ENCODE peak calls at places on chromosomes 12 and 14, in ten cellular contexts. One of them, this sample, is unnamed.
A peak's percentile ranks its signal among the peaks of the same experiment; 100 is the strongest.

GRCh38 chr12:86104087-86104486 is 152.1 kb downstream of the MGAT4C start:
- DNase-seq in A549: no peak
- DNase-seq in WERI-Rb-1: no peak
- DNase-seq in WTC11: no peak
- DNase-seq in fibroblast of mammary gland: no peak
- DNase-seq in mucosa of descending colon: no peak
- DNase-seq in hepatocyte: no peak
- DNase-seq in endothelial cell: no peak
- DNase-seq in fibroblast of lung: no peak
- DNase-seq in AG10803: no peak
- DNase-seq in this sample: no peak

GRCh38 chr12:120224304-120225199 is 23.6 kb upstream of the RPLP0 start:
- DNase-seq in A549: no peak
- DNase-seq in WERI-Rb-1: no peak
- DNase-seq in WTC11: no peak
- DNase-seq in fibroblast of mammary gland: no peak
- DNase-seq in mucosa of descending colon: peak; percentile 87
- DNase-seq in hepatocyte: peak; percentile 72
- DNase-seq in endothelial cell: no peak
- DNase-seq in fibroblast of lung: no peak
- DNase-seq in AG10803: no peak
- DNase-seq in this sample: no peak

GRCh38 chr12:85468356-85469157 is 188.5 kb downstream of the ALX1 start:
- DNase-seq in A549: peak; percentile 28
- DNase-seq in WERI-Rb-1: peak; percentile 29
- DNase-seq in WTC11: peak; percentile 39
- DNase-seq in fibroblast of mammary gland: peak; percentile 71
- DNase-seq in mucosa of descending colon: peak; percentile 74
- DNase-seq in hepatocyte: peak; percentile 78
- DNase-seq in endothelial cell: peak; percentile 60
- DNase-seq in fibroblast of lung: peak; percentile 59
- DNase-seq in AG10803: peak; percentile 56
- DNase-seq in this sample: no peak

GRCh38 chr12:112381421-112381897 is 772 bp downstream of the HECTD4 start:
- DNase-seq in A549: no peak
- DNase-seq in WERI-Rb-1: peak; percentile 34
- DNase-seq in WTC11: no peak
- DNase-seq in fibroblast of mammary gland: no peak
- DNase-seq in mucosa of descending colon: peak; percentile 37
- DNase-seq in hepatocyte: peak; percentile 62
- DNase-seq in endothelial cell: no peak
- DNase-seq in fibroblast of lung: no peak
- DNase-seq in AG10803: no peak
- DNase-seq in this sample: no peak

GRCh38 chr12:74891276-74891675 is 318.4 kb downstream of the KCNC2 start:
- DNase-seq in A549: no peak
- DNase-seq in WERI-Rb-1: no peak
- DNase-seq in WTC11: no peak
- DNase-seq in fibroblast of mammary gland: no peak
- DNase-seq in mucosa of descending colon: no peak
- DNase-seq in hepatocyte: no peak
- DNase-seq in endothelial cell: no peak
- DNase-seq in fibroblast of lung: peak; percentile 5
- DNase-seq in AG10803: no peak
- DNase-seq in this sample: no peak

GRCh38 chr12:112904571-112904970 is 2.2 kb upstream of the OAS1 start:
- DNase-seq in A549: no peak
- DNase-seq in WERI-Rb-1: no peak
- DNase-seq in WTC11: no peak
- DNase-seq in fibroblast of mammary gland: peak; percentile 50
- DNase-seq in mucosa of descending colon: peak; percentile 46
- DNase-seq in hepatocyte: no peak
- DNase-seq in endothelial cell: no peak
- DNase-seq in fibroblast of lung: peak; percentile 53
- DNase-seq in AG10803: peak; percentile 36
- DNase-seq in this sample: no peak

GRCh38 chr12:111048991-111049390 is 128.6 kb upstream of the MYL2 start:
- DNase-seq in A549: no peak
- DNase-seq in WERI-Rb-1: no peak
- DNase-seq in WTC11: no peak
- DNase-seq in fibroblast of mammary gland: no peak
- DNase-seq in mucosa of descending colon: no peak
- DNase-seq in hepatocyte: no peak
- DNase-seq in endothelial cell: no peak
- DNase-seq in fibroblast of lung: no peak
- DNase-seq in AG10803: no peak
- DNase-seq in this sample: no peak

GRCh38 chr14:41868396-41868795 is 261.7 kb downstream of the LRFN5 start:
- DNase-seq in A549: no peak
- DNase-seq in WERI-Rb-1: no peak
- DNase-seq in WTC11: no peak
- DNase-seq in fibroblast of mammary gland: no peak
- DNase-seq in mucosa of descending colon: no peak
- DNase-seq in hepatocyte: no peak
- DNase-seq in endothelial cell: no peak
- DNase-seq in fibroblast of lung: peak; percentile 24
- DNase-seq in AG10803: peak; percentile 15
- DNase-seq in this sample: no peak

GRCh38 chr12:122917508-122918227 is 21.7 kb upstream of the VPS37B start:
- DNase-seq in A549: no peak
- DNase-seq in WERI-Rb-1: no peak
- DNase-seq in WTC11: no peak
- DNase-seq in fibroblast of mammary gland: peak; percentile 81
- DNase-seq in mucosa of descending colon: peak; percentile 75
- DNase-seq in hepatocyte: peak; percentile 84
- DNase-seq in endothelial cell: no peak
- DNase-seq in fibroblast of lung: peak; percentile 72
- DNase-seq in AG10803: peak; percentile 79
- DNase-seq in this sample: no peak

GRCh38 chr12:38911611-38912010 is 6.2 kb upstream of the CPNE8 start:
- DNase-seq in A549: no peak
- DNase-seq in WERI-Rb-1: no peak
- DNase-seq in WTC11: no peak
- DNase-seq in fibroblast of mammary gland: peak; percentile 3
- DNase-seq in mucosa of descending colon: peak; percentile 61
- DNase-seq in hepatocyte: peak; percentile 21
- DNase-seq in endothelial cell: no peak
- DNase-seq in fibroblast of lung: no peak
- DNase-seq in AG10803: no peak
- DNase-seq in this sample: no peak

GRCh38 chr12:93314177-93314497 is 63.6 kb upstream of the NUDT4 start:
- DNase-seq in A549: no peak
- DNase-seq in WERI-Rb-1: no peak
- DNase-seq in WTC11: no peak
- DNase-seq in fibroblast of mammary gland: no peak
- DNase-seq in mucosa of descending colon: no peak
- DNase-seq in hepatocyte: no peak
- DNase-seq in endothelial cell: no peak
- DNase-seq in fibroblast of lung: no peak
- DNase-seq in AG10803: no peak
- DNase-seq in this sample: no peak

GRCh38 chr14:105941226-105942166 is 415.1 kb downstream of the TMEM121 start:
- DNase-seq in A549: no peak
- DNase-seq in WERI-Rb-1: no peak
- DNase-seq in WTC11: no peak
- DNase-seq in fibroblast of mammary gland: no peak
- DNase-seq in mucosa of descending colon: no peak
- DNase-seq in hepatocyte: no peak
- DNase-seq in endothelial cell: no peak
- DNase-seq in fibroblast of lung: no peak
- DNase-seq in AG10803: no peak
- DNase-seq in this sample: no peak

GRCh38 chr12:6231359-6232268 is 31.4 kb downstream of the CD9 start:
- DNase-seq in A549: no peak
- DNase-seq in WERI-Rb-1: no peak
- DNase-seq in WTC11: no peak
- DNase-seq in fibroblast of mammary gland: no peak
- DNase-seq in mucosa of descending colon: peak; percentile 64
- DNase-seq in hepatocyte: no peak
- DNase-seq in endothelial cell: no peak
- DNase-seq in fibroblast of lung: peak; percentile 39
- DNase-seq in AG10803: no peak
- DNase-seq in this sample: no peak

GRCh38 chr12:105157598-105157997 is 50.1 kb downstream of the WASHC4 start:
- DNase-seq in A549: no peak
- DNase-seq in WERI-Rb-1: no peak
- DNase-seq in WTC11: no peak
- DNase-seq in fibroblast of mammary gland: no peak
- DNase-seq in mucosa of descending colon: no peak
- DNase-seq in hepatocyte: no peak
- DNase-seq in endothelial cell: no peak
- DNase-seq in fibroblast of lung: no peak
- DNase-seq in AG10803: no peak
- DNase-seq in this sample: no peak

GRCh38 chr12:105162174-105162573 is 54.6 kb downstream of the WASHC4 start:
- DNase-seq in A549: no peak
- DNase-seq in WERI-Rb-1: no peak
- DNase-seq in WTC11: no peak
- DNase-seq in fibroblast of mammary gland: no peak
- DNase-seq in mucosa of descending colon: no peak
- DNase-seq in hepatocyte: no peak
- DNase-seq in endothelial cell: no peak
- DNase-seq in fibroblast of lung: no peak
- DNase-seq in AG10803: no peak
- DNase-seq in this sample: no peak

DNA sequence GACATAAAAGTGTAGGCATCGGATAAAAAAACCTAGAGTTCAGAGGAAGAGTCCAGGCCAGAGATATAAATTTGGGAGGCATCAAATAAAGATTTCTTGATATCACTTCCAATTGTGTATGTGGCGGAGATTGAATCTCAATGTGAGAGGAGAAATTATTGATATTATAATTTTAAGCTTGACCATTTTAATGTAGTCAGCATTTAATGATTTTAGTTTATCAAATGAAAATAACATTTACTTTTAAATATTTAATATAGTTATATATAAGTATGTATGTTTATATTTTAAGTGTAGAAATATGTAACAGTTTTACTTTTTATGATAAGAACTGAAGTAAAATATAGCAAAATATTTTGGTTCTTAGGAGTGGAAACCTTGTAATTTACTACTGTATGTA is 48.7 kb downstream of the WASHC4 start:
- DNase-seq in A549: no peak
- DNase-seq in WERI-Rb-1: no peak
- DNase-seq in WTC11: no peak
- DNase-seq in fibroblast of mammary gland: no peak
- DNase-seq in mucosa of descending colon: no peak
- DNase-seq in hepatocyte: no peak
- DNase-seq in endothelial cell: no peak
- DNase-seq in fibroblast of lung: no peak
- DNase-seq in AG10803: no peak
- DNase-seq in this sample: no peak
- TF ChIP-seq CTCF in A549: no peak
- TF ChIP-seq CTCF in WERI-Rb-1: no peak
- TF ChIP-seq CTCF in WTC11: no peak
- TF ChIP-seq CTCF in fibroblast of mammary gland: no peak
- TF ChIP-seq CTCF in mucosa of descending colon: no peak
- TF ChIP-seq CTCF in hepatocyte: no peak
- TF ChIP-seq CTCF in endothelial cell: no peak
- TF ChIP-seq CTCF in fibroblast of lung: no peak
- TF ChIP-seq CTCF in AG10803: no peak
- TF ChIP-seq CTCF in this sample: no peak

GRCh38 chr12:21190016-21190415 is 59.0 kb downstream of the SLCO1B1 start:
- DNase-seq in A549: no peak
- DNase-seq in WERI-Rb-1: no peak
- DNase-seq in WTC11: no peak
- DNase-seq in fibroblast of mammary gland: no peak
- DNase-seq in mucosa of descending colon: peak; percentile 2
- DNase-seq in hepatocyte: peak; percentile 10
- DNase-seq in endothelial cell: no peak
- DNase-seq in fibroblast of lung: no peak
- DNase-seq in AG10803: no peak
- DNase-seq in this sample: no peak
- TF ChIP-seq CTCF in A549: no peak
- TF ChIP-seq CTCF in WERI-Rb-1: no peak
- TF ChIP-seq CTCF in WTC11: no peak
- TF ChIP-seq CTCF in fibroblast of mammary gland: no peak
- TF ChIP-seq CTCF in mucosa of descending colon: no peak
- TF ChIP-seq CTCF in hepatocyte: no peak
- TF ChIP-seq CTCF in endothelial cell: no peak
- TF ChIP-seq CTCF in fibroblast of lung: no peak
- TF ChIP-seq CTCF in AG10803: no peak
- TF ChIP-seq CTCF in this sample: no peak

GRCh38 chr12:128932521-128932920 is 79.2 kb downstream of the GLT1D1 start:
- DNase-seq in A549: no peak
- DNase-seq in WERI-Rb-1: no peak
- DNase-seq in WTC11: no peak
- DNase-seq in fibroblast of mammary gland: no peak
- DNase-seq in mucosa of descending colon: no peak
- DNase-seq in hepatocyte: no peak
- DNase-seq in endothelial cell: no peak
- DNase-seq in fibroblast of lung: no peak
- DNase-seq in AG10803: no peak
- DNase-seq in this sample: no peak
- TF ChIP-seq CTCF in A549: no peak
- TF ChIP-seq CTCF in WERI-Rb-1: no peak
- TF ChIP-seq CTCF in WTC11: no peak
- TF ChIP-seq CTCF in fibroblast of mammary gland: no peak
- TF ChIP-seq CTCF in mucosa of descending colon: no peak
- TF ChIP-seq CTCF in hepatocyte: no peak
- TF ChIP-seq CTCF in endothelial cell: no peak
- TF ChIP-seq CTCF in fibroblast of lung: no peak
- TF ChIP-seq CTCF in AG10803: no peak
- TF ChIP-seq CTCF in this sample: no peak

GRCh38 chr14:68922201-68922613 is 56.9 kb downstream of the ACTN1 start:
- DNase-seq in A549: no peak
- DNase-seq in WERI-Rb-1: no peak
- DNase-seq in WTC11: no peak
- DNase-seq in fibroblast of mammary gland: no peak
- DNase-seq in mucosa of descending colon: no peak
- DNase-seq in hepatocyte: no peak
- DNase-seq in endothelial cell: no peak
- DNase-seq in fibroblast of lung: no peak
- DNase-seq in AG10803: no peak
- DNase-seq in this sample: no peak

GRCh38 chr14:68919129-68919927 is 59.8 kb downstream of the ACTN1 start:
- DNase-seq in A549: no peak
- DNase-seq in WERI-Rb-1: no peak
- DNase-seq in WTC11: no peak
- DNase-seq in fibroblast of mammary gland: no peak
- DNase-seq in mucosa of descending colon: no peak
- DNase-seq in hepatocyte: no peak
- DNase-seq in endothelial cell: no peak
- DNase-seq in fibroblast of lung: no peak
- DNase-seq in AG10803: no peak
- DNase-seq in this sample: no peak

GRCh38 chr14:68921049-68921448 is 58.1 kb downstream of the ACTN1 start:
- DNase-seq in A549: no peak
- DNase-seq in WERI-Rb-1: no peak
- DNase-seq in WTC11: no peak
- DNase-seq in fibroblast of mammary gland: no peak
- DNase-seq in mucosa of descending colon: no peak
- DNase-seq in hepatocyte: no peak
- DNase-seq in endothelial cell: no peak
- DNase-seq in fibroblast of lung: no peak
- DNase-seq in AG10803: no peak
- DNase-seq in this sample: no peak

GRCh38 chr14:68922886-68923285 is 56.2 kb downstream of the ACTN1 start:
- DNase-seq in A549: no peak
- DNase-seq in WERI-Rb-1: no peak
- DNase-seq in WTC11: no peak
- DNase-seq in fibroblast of mammary gland: no peak
- DNase-seq in mucosa of descending colon: no peak
- DNase-seq in hepatocyte: no peak
- DNase-seq in endothelial cell: no peak
- DNase-seq in fibroblast of lung: no peak
- DNase-seq in AG10803: no peak
- DNase-seq in this sample: no peak

GRCh38 chr14:68921666-68922065 is 57.4 kb downstream of the ACTN1 start:
- DNase-seq in A549: no peak
- DNase-seq in WERI-Rb-1: no peak
- DNase-seq in WTC11: no peak
- DNase-seq in fibroblast of mammary gland: no peak
- DNase-seq in mucosa of descending colon: no peak
- DNase-seq in hepatocyte: no peak
- DNase-seq in endothelial cell: no peak
- DNase-seq in fibroblast of lung: no peak
- DNase-seq in AG10803: no peak
- DNase-seq in this sample: no peak
- TF ChIP-seq CTCF in A549: no peak
- TF ChIP-seq CTCF in WERI-Rb-1: peak; percentile 17
- TF ChIP-seq CTCF in WTC11: no peak
- TF ChIP-seq CTCF in fibroblast of mammary gland: no peak
- TF ChIP-seq CTCF in mucosa of descending colon: no peak
- TF ChIP-seq CTCF in hepatocyte: peak; percentile 5
- TF ChIP-seq CTCF in endothelial cell: no peak
- TF ChIP-seq CTCF in fibroblast of lung: no peak
- TF ChIP-seq CTCF in AG10803: no peak
- TF ChIP-seq CTCF in this sample: no peak

This sample was measured in progenitor cell of endocrine pancreas.